ENCODE peak calls at places on chromosomes 4 and X, in eight cellular contexts. One of them, this sample, is unnamed.

GRCh38 chr4:707929-708630 is 2.4 kb downstream of the PCGF3 start:
- DNase-seq in CD8-positive, alpha-beta T cell: no peak
- DNase-seq in kidney: no peak
- DNase-seq in heart right ventricle: no peak
- DNase-seq in bronchial epithelial cell: no peak
- DNase-seq in fibroblast of mammary gland: no peak
- DNase-seq in fibroblast of the aortic adventitia: no peak
- DNase-seq in lower lobe of right lung: no peak
- DNase-seq in this sample: no peak

GRCh38 chrX:34638116-34638515 is 19.0 kb downstream of the TMEM47 start:
- DNase-seq in CD8-positive, alpha-beta T cell: no peak
- DNase-seq in kidney: no peak
- DNase-seq in heart right ventricle: no peak
- DNase-seq in bronchial epithelial cell: peak
- DNase-seq in fibroblast of mammary gland: peak
- DNase-seq in fibroblast of the aortic adventitia: peak
- DNase-seq in lower lobe of right lung: no peak
- DNase-seq in this sample: peak

GRCh38 chr4:126890994-126891393 is 741.8 kb upstream of the INTU start:
- DNase-seq in CD8-positive, alpha-beta T cell: no peak
- DNase-seq in kidney: no peak
- DNase-seq in heart right ventricle: no peak
- DNase-seq in bronchial epithelial cell: no peak
- DNase-seq in fibroblast of mammary gland: peak
- DNase-seq in fibroblast of the aortic adventitia: peak
- DNase-seq in lower lobe of right lung: no peak
- DNase-seq in this sample: no peak

GRCh38 chr4:1047106-1047975 is 35.9 kb downstream of the FGFRL1 start:
- DNase-seq in CD8-positive, alpha-beta T cell: no peak
- DNase-seq in kidney: peak
- DNase-seq in heart right ventricle: peak
- DNase-seq in bronchial epithelial cell: no peak
- DNase-seq in fibroblast of mammary gland: no peak
- DNase-seq in fibroblast of the aortic adventitia: peak
- DNase-seq in lower lobe of right lung: peak
- DNase-seq in this sample: no peak

GRCh38 chr4:78720994-78721677 is 55.0 kb upstream of the BMP2K start:
- DNase-seq in CD8-positive, alpha-beta T cell: no peak
- DNase-seq in kidney: no peak
- DNase-seq in heart right ventricle: peak
- DNase-seq in bronchial epithelial cell: no peak
- DNase-seq in fibroblast of mammary gland: no peak
- DNase-seq in fibroblast of the aortic adventitia: no peak
- DNase-seq in lower lobe of right lung: no peak
- DNase-seq in this sample: no peak

GRCh38 chr4:182354106-182354505 is 110.9 kb downstream of the TENM3 start:
- DNase-seq in CD8-positive, alpha-beta T cell: no peak
- DNase-seq in kidney: no peak
- DNase-seq in heart right ventricle: no peak
- DNase-seq in bronchial epithelial cell: no peak
- DNase-seq in fibroblast of mammary gland: no peak
- DNase-seq in fibroblast of the aortic adventitia: no peak
- DNase-seq in lower lobe of right lung: no peak
- DNase-seq in this sample: no peak

GRCh38 chr4:22514001-22514400 is 1.9 kb downstream of the ADGRA3 start:
- DNase-seq in CD8-positive, alpha-beta T cell: no peak
- DNase-seq in kidney: no peak
- DNase-seq in heart right ventricle: no peak
- DNase-seq in bronchial epithelial cell: no peak
- DNase-seq in fibroblast of mammary gland: peak
- DNase-seq in fibroblast of the aortic adventitia: peak
- DNase-seq in lower lobe of right lung: no peak
- DNase-seq in this sample: peak

GRCh38 chr4:157072002-157072401 is 3.9 kb upstream of the GLRB start:
- DNase-seq in CD8-positive, alpha-beta T cell: no peak
- DNase-seq in kidney: no peak
- DNase-seq in heart right ventricle: no peak
- DNase-seq in bronchial epithelial cell: peak
- DNase-seq in fibroblast of mammary gland: peak
- DNase-seq in fibroblast of the aortic adventitia: peak
- DNase-seq in lower lobe of right lung: no peak
- DNase-seq in this sample: peak

GRCh38 chrX:104307341-104307740 is 52.6 kb upstream of the ESX1 start:
- DNase-seq in CD8-positive, alpha-beta T cell: no peak
- DNase-seq in kidney: no peak
- DNase-seq in heart right ventricle: no peak
- DNase-seq in bronchial epithelial cell: no peak
- DNase-seq in fibroblast of mammary gland: no peak
- DNase-seq in fibroblast of the aortic adventitia: no peak
- DNase-seq in lower lobe of right lung: no peak
- DNase-seq in this sample: no peak

GRCh38 chrX:153396320-153397195 is 4.6 kb downstream of the PNMA6E start:
- DNase-seq in CD8-positive, alpha-beta T cell: no peak
- DNase-seq in kidney: peak
- DNase-seq in heart right ventricle: no peak
- DNase-seq in bronchial epithelial cell: no peak
- DNase-seq in fibroblast of mammary gland: no peak
- DNase-seq in fibroblast of the aortic adventitia: no peak
- DNase-seq in lower lobe of right lung: no peak
- DNase-seq in this sample: no peak

GRCh38 chrX:153398275-153398960 is 2.7 kb downstream of the PNMA6E start:
- DNase-seq in CD8-positive, alpha-beta T cell: no peak
- DNase-seq in kidney: peak
- DNase-seq in heart right ventricle: no peak
- DNase-seq in bronchial epithelial cell: no peak
- DNase-seq in fibroblast of mammary gland: no peak
- DNase-seq in fibroblast of the aortic adventitia: no peak
- DNase-seq in lower lobe of right lung: no peak
- DNase-seq in this sample: no peak

GRCh38 chrX:153397256-153397960 is 3.7 kb downstream of the PNMA6E start:
- DNase-seq in CD8-positive, alpha-beta T cell: no peak
- DNase-seq in kidney: peak
- DNase-seq in heart right ventricle: no peak
- DNase-seq in bronchial epithelial cell: no peak
- DNase-seq in fibroblast of mammary gland: no peak
- DNase-seq in fibroblast of the aortic adventitia: no peak
- DNase-seq in lower lobe of right lung: no peak
- DNase-seq in this sample: no peak

GRCh38 chrX:153401133-153401764 is at the start of gene PNMA6E:
- DNase-seq in CD8-positive, alpha-beta T cell: no peak
- DNase-seq in kidney: no peak
- DNase-seq in heart right ventricle: no peak
- DNase-seq in bronchial epithelial cell: no peak
- DNase-seq in fibroblast of mammary gland: no peak
- DNase-seq in fibroblast of the aortic adventitia: no peak
- DNase-seq in lower lobe of right lung: no peak
- DNase-seq in this sample: no peak

GRCh38 chrX:153400146-153401132 is 711 bp downstream of the PNMA6E start:
- DNase-seq in CD8-positive, alpha-beta T cell: peak
- DNase-seq in kidney: peak
- DNase-seq in heart right ventricle: peak
- DNase-seq in bronchial epithelial cell: no peak
- DNase-seq in fibroblast of mammary gland: peak
- DNase-seq in fibroblast of the aortic adventitia: no peak
- DNase-seq in lower lobe of right lung: peak
- DNase-seq in this sample: peak
- TF ChIP-seq CTCF in CD8-positive, alpha-beta T cell: peak
- TF ChIP-seq CTCF in kidney: peak
- TF ChIP-seq CTCF in heart right ventricle: peak
- TF ChIP-seq CTCF in bronchial epithelial cell: peak
- TF ChIP-seq CTCF in fibroblast of mammary gland: peak
- TF ChIP-seq CTCF in fibroblast of the aortic adventitia: peak
- TF ChIP-seq CTCF in lower lobe of right lung: peak
- TF ChIP-seq CTCF in this sample: peak

GRCh38 chrX:15947648-15948317 is 93.2 kb upstream of the AP1S2 start:
- DNase-seq in CD8-positive, alpha-beta T cell: no peak
- DNase-seq in kidney: no peak
- DNase-seq in heart right ventricle: no peak
- DNase-seq in bronchial epithelial cell: peak
- DNase-seq in fibroblast of mammary gland: peak
- DNase-seq in fibroblast of the aortic adventitia: peak
- DNase-seq in lower lobe of right lung: no peak
- DNase-seq in this sample: peak

GRCh38 chrX:15943393-15943792 is 88.8 kb upstream of the AP1S2 start:
- DNase-seq in CD8-positive, alpha-beta T cell: no peak
- DNase-seq in kidney: no peak
- DNase-seq in heart right ventricle: no peak
- DNase-seq in bronchial epithelial cell: no peak
- DNase-seq in fibroblast of mammary gland: no peak
- DNase-seq in fibroblast of the aortic adventitia: no peak
- DNase-seq in lower lobe of right lung: no peak
- DNase-seq in this sample: no peak

GRCh38 chrX:15948318-15948660 is 93.7 kb upstream of the AP1S2 start:
- DNase-seq in CD8-positive, alpha-beta T cell: no peak
- DNase-seq in kidney: no peak
- DNase-seq in heart right ventricle: no peak
- DNase-seq in bronchial epithelial cell: peak
- DNase-seq in fibroblast of mammary gland: no peak
- DNase-seq in fibroblast of the aortic adventitia: no peak
- DNase-seq in lower lobe of right lung: no peak
- DNase-seq in this sample: no peak

GRCh38 chrX:15942307-15942706 is 87.7 kb upstream of the AP1S2 start:
- DNase-seq in CD8-positive, alpha-beta T cell: no peak
- DNase-seq in kidney: no peak
- DNase-seq in heart right ventricle: no peak
- DNase-seq in bronchial epithelial cell: no peak
- DNase-seq in fibroblast of mammary gland: no peak
- DNase-seq in fibroblast of the aortic adventitia: no peak
- DNase-seq in lower lobe of right lung: no peak
- DNase-seq in this sample: no peak

DNA sequence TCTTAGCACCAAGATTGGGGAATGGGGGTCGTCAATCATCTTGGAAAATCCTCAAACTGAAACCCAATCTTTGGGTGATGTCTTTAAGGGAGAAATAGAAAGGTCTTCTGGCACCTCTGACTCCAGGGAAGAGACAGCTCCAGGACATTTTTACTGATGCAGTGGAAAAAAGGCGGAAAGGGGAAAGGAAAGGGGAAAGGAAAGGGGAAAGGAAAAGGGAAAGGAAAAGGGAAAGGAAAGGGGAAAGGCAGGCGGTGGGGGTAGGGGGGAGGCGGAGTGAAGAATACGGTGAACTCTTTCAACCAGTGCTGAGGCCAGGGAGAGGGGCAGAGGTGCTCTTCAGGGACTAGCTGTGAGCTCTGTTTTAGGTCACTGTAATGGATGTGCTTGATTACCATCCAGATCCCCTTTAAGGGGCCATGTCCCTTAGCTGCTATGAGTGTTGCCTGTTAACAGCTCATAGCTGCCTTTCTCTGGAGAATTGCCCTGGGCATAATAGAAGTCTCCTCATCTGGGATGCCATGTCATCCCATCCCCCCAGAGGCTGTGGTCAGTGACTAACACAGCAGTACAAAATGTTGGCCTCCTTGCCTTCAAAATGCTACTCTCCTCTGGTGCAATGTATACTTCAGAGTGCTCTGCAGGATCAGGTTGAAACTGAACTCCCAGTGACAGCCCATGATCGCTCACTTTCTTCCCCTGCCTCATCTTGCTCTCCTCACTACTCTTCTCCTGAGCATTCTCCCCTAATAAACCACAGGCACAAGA is 92.4 kb upstream of the AP1S2 start:
- DNase-seq in CD8-positive, alpha-beta T cell: no peak
- DNase-seq in kidney: no peak
- DNase-seq in heart right ventricle: no peak
- DNase-seq in bronchial epithelial cell: peak
- DNase-seq in fibroblast of mammary gland: peak
- DNase-seq in fibroblast of the aortic adventitia: peak
- DNase-seq in lower lobe of right lung: no peak
- DNase-seq in this sample: peak
- H3K4me3 ChIP-seq in CD8-positive, alpha-beta T cell: no peak
- H3K4me3 ChIP-seq in kidney: no peak
- H3K4me3 ChIP-seq in heart right ventricle: no peak
- H3K4me3 ChIP-seq in bronchial epithelial cell: no peak
- H3K4me3 ChIP-seq in fibroblast of mammary gland: no peak
- H3K4me3 ChIP-seq in fibroblast of the aortic adventitia: no peak
- H3K4me3 ChIP-seq in lower lobe of right lung: no peak
- H3K4me3 ChIP-seq in this sample: no peak

GRCh38 chr4:76250962-76251361 is 559 bp upstream of the FAM47E start:
- DNase-seq in CD8-positive, alpha-beta T cell: no peak
- DNase-seq in kidney: no peak
- DNase-seq in heart right ventricle: no peak
- DNase-seq in bronchial epithelial cell: no peak
- DNase-seq in fibroblast of mammary gland: no peak
- DNase-seq in fibroblast of the aortic adventitia: no peak
- DNase-seq in lower lobe of right lung: no peak
- DNase-seq in this sample: no peak

GRCh38 chr4:76253511-76253910 is 2.0 kb downstream of the FAM47E start:
- DNase-seq in CD8-positive, alpha-beta T cell: no peak
- DNase-seq in kidney: no peak
- DNase-seq in heart right ventricle: no peak
- DNase-seq in bronchial epithelial cell: no peak
- DNase-seq in fibroblast of mammary gland: no peak
- DNase-seq in fibroblast of the aortic adventitia: no peak
- DNase-seq in lower lobe of right lung: no peak
- DNase-seq in this sample: no peak

GRCh38 chr4:76252271-76252653 is 741 bp downstream of the FAM47E start:
- DNase-seq in CD8-positive, alpha-beta T cell: no peak
- DNase-seq in kidney: no peak
- DNase-seq in heart right ventricle: no peak
- DNase-seq in bronchial epithelial cell: no peak
- DNase-seq in fibroblast of mammary gland: no peak
- DNase-seq in fibroblast of the aortic adventitia: no peak
- DNase-seq in lower lobe of right lung: no peak
- DNase-seq in this sample: no peak

GRCh38 chr4:76256032-76256431 is 4.5 kb downstream of the FAM47E start:
- DNase-seq in CD8-positive, alpha-beta T cell: no peak
- DNase-seq in kidney: no peak
- DNase-seq in heart right ventricle: no peak
- DNase-seq in bronchial epithelial cell: no peak
- DNase-seq in fibroblast of mammary gland: no peak
- DNase-seq in fibroblast of the aortic adventitia: no peak
- DNase-seq in lower lobe of right lung: no peak
- DNase-seq in this sample: no peak

GRCh38 chr4:76251448-76252270 is at the start of gene FAM47E:
- DNase-seq in CD8-positive, alpha-beta T cell: peak
- DNase-seq in kidney: peak
- DNase-seq in heart right ventricle: peak
- DNase-seq in bronchial epithelial cell: peak
- DNase-seq in fibroblast of mammary gland: peak
- DNase-seq in fibroblast of the aortic adventitia: no peak
- DNase-seq in lower lobe of right lung: peak
- DNase-seq in this sample: peak
- TF ChIP-seq CTCF in CD8-positive, alpha-beta T cell: no peak
- TF ChIP-seq CTCF in kidney: no peak
- TF ChIP-seq CTCF in heart right ventricle: peak
- TF ChIP-seq CTCF in bronchial epithelial cell: peak
- TF ChIP-seq CTCF in fibroblast of mammary gland: no peak
- TF ChIP-seq CTCF in fibroblast of the aortic adventitia: peak
- TF ChIP-seq CTCF in lower lobe of right lung: peak
- TF ChIP-seq CTCF in this sample: no peak

DNA sequence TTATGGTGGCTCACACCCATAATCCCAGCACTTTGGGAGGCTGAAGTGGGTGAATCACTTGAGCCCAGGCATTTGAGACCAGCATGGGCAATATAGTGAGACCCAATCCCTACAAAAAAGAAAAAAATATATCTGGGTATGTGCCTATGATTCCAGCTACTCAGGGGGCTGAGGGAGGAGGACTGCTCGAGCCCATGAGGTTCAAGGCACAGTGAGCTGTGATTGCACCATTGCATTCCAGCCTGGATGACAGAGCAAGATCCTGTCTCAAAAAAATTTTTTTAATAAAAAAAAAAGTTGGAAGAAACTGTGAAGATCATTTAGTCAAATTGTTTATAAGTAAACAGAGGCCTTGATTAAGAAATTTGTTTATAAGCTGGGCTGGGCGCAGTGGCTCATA is 39.7 kb downstream of the KLHL8 start:
- DNase-seq in CD8-positive, alpha-beta T cell: no peak
- DNase-seq in kidney: no peak
- DNase-seq in heart right ventricle: no peak
- DNase-seq in bronchial epithelial cell: no peak
- DNase-seq in fibroblast of mammary gland: peak
- DNase-seq in fibroblast of the aortic adventitia: peak
- DNase-seq in lower lobe of right lung: no peak
- DNase-seq in this sample: peak
- H3K4me3 ChIP-seq in CD8-positive, alpha-beta T cell: no peak
- H3K4me3 ChIP-seq in kidney: no peak
- H3K4me3 ChIP-seq in heart right ventricle: no peak
- H3K4me3 ChIP-seq in bronchial epithelial cell: no peak
- H3K4me3 ChIP-seq in fibroblast of mammary gland: no peak
- H3K4me3 ChIP-seq in fibroblast of the aortic adventitia: no peak
- H3K4me3 ChIP-seq in lower lobe of right lung: no peak
- H3K4me3 ChIP-seq in this sample: no peak